ENCODE peak calls at places on chromosomes 6 and 20, in ten cellular contexts. Q, D, B, Z, Y, V, S, O, J and F are unnamed samples.

GRCh38 chr6:29828471-29828797 is 809 bp downstream of the HLA-G start:
- DNase-seq in S (no peak), Q (no peak), Y (no peak), J (no peak), O (no peak), V (no peak), D (no peak), Z (no peak), B (no peak), F (no peak)

GRCh38 chr20:51014797-51015722 is 7.8 kb downstream of the KCNG1 start:
- DNase-seq in Z (no peak), Q (peak), D (peak), J (peak), B (peak), S (no peak), Y (peak), V (peak), O (peak), F (peak)

GRCh38 chr20:34249291-34249690 is 8.1 kb downstream of the ASIP start:
- DNase-seq in V (no peak), O (no peak), Z (no peak), Y (no peak), Q (no peak), B (no peak), J (no peak), S (no peak), D (peak), F (no peak)

GRCh38 chr6:128520436-128521301 is at the start of gene PTPRK:
- DNase-seq in B (peak), Q (peak), S (peak), D (peak), Z (no peak), J (peak), V (peak), Y (peak), O (peak), F (peak)

GRCh38 chr6:144321839-144322591 is 36.9 kb downstream of the UTRN start:
- DNase-seq in J (no peak), V (no peak), S (peak), Z (no peak), B (no peak), O (no peak), Q (no peak), Y (no peak), D (peak), F (no peak)

GRCh38 chr6:139016337-139017213 is 12.0 kb upstream of the ABRACL start:
- DNase-seq in S (no peak), V (no peak), J (no peak), Y (no peak), Q (no peak), Z (no peak), D (no peak), O (no peak), B (no peak), F (no peak)

GRCh38 chr20:45105317-45105716 is 4.4 kb upstream of the KCNS1 start:
- DNase-seq in B (peak), Z (no peak), Y (no peak), J (no peak), Q (peak), O (no peak), D (no peak), V (no peak), S (peak), F (no peak)

GRCh38 chr6:30325873-30326445 is 768 bp upstream of the TRIM39 start:
- DNase-seq in O (peak), Q (peak), D (no peak), V (no peak), B (no peak), S (no peak), Y (no peak), Z (no peak), J (no peak), F (peak)

GRCh38 chr20:46648903-46649649 is 2.2 kb downstream of the SLC13A3 start:
- DNase-seq in S (no peak), Z (no peak), Y (no peak), D (no peak), Q (no peak), B (no peak), O (no peak), V (no peak), J (no peak), F (peak)

GRCh38 chr6:37171141-37171969 is 1.4 kb downstream of the PIM1 start:
- DNase-seq in O (no peak), D (peak), B (peak), J (peak), Q (peak), Z (no peak), Y (no peak), V (peak), S (no peak), F (peak)

GRCh38 chr6:136783495-136784270 is 8.6 kb downstream of the MAP3K5 start:
- DNase-seq in S (no peak), Q (no peak), D (no peak), J (no peak), V (no peak), Y (no peak), B (no peak), Z (no peak), O (no peak), F (no peak)

GRCh38 chr6:43570876-43571441 is 4.9 kb downstream of the XPO5 start:
- DNase-seq in Q (peak), S (no peak), O (no peak), B (no peak), Z (no peak), J (no peak), V (no peak), Y (peak), D (peak), F (peak)

GRCh38 chr6:6749791-6750434 is 161.4 kb downstream of the LY86 start:
- DNase-seq in S (no peak), J (peak), B (peak), V (peak), O (no peak), Z (no peak), D (peak), Y (peak), Q (peak), F (peak)